ENCODE peak calls at places on chromosomes 2 and 18, in four cellular contexts. I, R, B and K are unnamed samples.

GRCh38 chr18:74511823-74512222 is 15.7 kb downstream of the CNDP2 start:
- DNase-seq in I (no peak), B (no peak), R (no peak), K (no peak)

GRCh38 chr2:2621855-2622254 is 290.8 kb upstream of the MYT1L start:
- DNase-seq in B (no peak), I (no peak), R (no peak), K (no peak)

GRCh38 chr2:9408641-9409151 is 14.6 kb downstream of the ITGB1BP1 start:
- DNase-seq in B (no peak), I (no peak), R (no peak), K (no peak)

GRCh38 chr18:69161383-69162028 is 239.2 kb upstream of the DOK6 start:
- DNase-seq in B (no peak), R (no peak), I (no peak), K (peak; percentile 60)

GRCh38 chr2:111161971-111162370 is 41.3 kb downstream of the BCL2L11 start:
- DNase-seq in I (no peak), R (no peak), B (peak; percentile 60), K (no peak)

GRCh38 chr2:26599387-26599786 is 41.8 kb downstream of the CIB4 start:
- DNase-seq in B (no peak), R (no peak), I (no peak), K (no peak)

GRCh38 chr2:103410221-103410620 is 648.4 kb downstream of the TMEM182 start:
- DNase-seq in R (no peak), I (no peak), B (no peak), K (no peak)

GRCh38 chr2:136116813-136117390 is 1.0 kb downstream of the CXCR4 start:
- DNase-seq in R (peak; percentile 29), I (no peak), B (peak; percentile 61), K (no peak)

GRCh38 chr2:223519471-223519870 is 82.7 kb downstream of the SCG2 start:
- DNase-seq in R (no peak), I (no peak), B (no peak), K (no peak)

GRCh38 chr2:231571810-231572209 is 20.9 kb upstream of the TEX44 start:
- DNase-seq in I (no peak), B (no peak), R (peak; percentile 43), K (no peak)

GRCh38 chr2:102337012-102337411 is 18.6 kb upstream of the IL18R1 start:
- DNase-seq in B (no peak), R (no peak), I (no peak), K (no peak)

GRCh38 chr2:168231609-168232241 is 15.7 kb downstream of the STK39 start:
- DNase-seq in B (no peak), R (no peak), I (no peak), K (no peak)

GRCh38 chr2:85998071-85998991 is 107.4 kb downstream of the POLR1A start:
- DNase-seq in R (no peak), I (no peak), B (no peak), K (no peak)

GRCh38 chr2:17475285-17475684 is 43.0 kb downstream of the RAD51AP2 start:
- DNase-seq in R (no peak), I (no peak), B (no peak), K (no peak)

GRCh38 chr2:148875387-148876051 is 492 bp downstream of the KIF5C start:
- DNase-seq in R (no peak), B (peak; percentile 68), I (no peak), K (no peak)

GRCh38 chr2:22355816-22356433 is 1029.1 kb upstream of the KLHL29 start:
- DNase-seq in I (peak; percentile 42), R (peak; percentile 86), B (peak; percentile 56), K (peak; percentile 33)

GRCh38 chr2:75094405-75094804 is 104.9 kb downstream of the TACR1 start:
- DNase-seq in R (no peak), B (no peak), I (no peak), K (no peak)

GRCh38 chr18:13446581-13447470 is 228.3 kb downstream of the LDLRAD4 start:
- DNase-seq in B (no peak), R (no peak), I (no peak), K (no peak)

GRCh38 chr2:178523596-178524134 is 43.4 kb downstream of the PLEKHA3 start:
- DNase-seq in I (peak; percentile 38), B (peak; percentile 4), R (no peak), K (no peak)

GRCh38 chr2:122191331-122191730 is 435.9 kb downstream of the TSN start:
- DNase-seq in B (peak; percentile 55), R (peak; percentile 73), I (peak; percentile 50), K (peak; percentile 41)

GRCh38 chr2:120661551-120661950 is 74.1 kb upstream of the GLI2 start:
- DNase-seq in B (no peak), R (peak; percentile 82), I (no peak), K (no peak)

GRCh38 chr2:38233231-38233983 is 143.7 kb downstream of the ATL2 start:
- DNase-seq in B (no peak), I (no peak), R (no peak), K (no peak)

GRCh38 chr2:61855178-61855523 is 1.3 kb upstream of the FAM161A start:
- DNase-seq in B (no peak), I (no peak), R (peak; percentile 26), K (peak; percentile 45)

GRCh38 chr2:127884436-127884835 is 1.3 kb downstream of the AMMECR1L start:
- DNase-seq in B (no peak), I (no peak), R (no peak), K (no peak)

GRCh38 chr2:205650450-205650849 is 31.9 kb upstream of the NRP2 start:
- DNase-seq in I (no peak), B (no peak), R (peak; percentile 15), K (no peak)

GRCh38 chr2:191178806-191179514 is 28.2 kb upstream of the STAT4 start:
- DNase-seq in R (no peak), B (no peak), I (no peak), K (no peak)

GRCh38 chr2:181411105-181411849 is 45.9 kb upstream of the ITGA4 start:
- DNase-seq in R (peak; percentile 64), I (no peak), B (no peak), K (no peak)

GRCh38 chr2:119219873-119220272 is 3.8 kb upstream of the STEAP3 start:
- DNase-seq in I (no peak), R (no peak), B (no peak), K (no peak)

GRCh38 chr2:32235315-32235714 is 29.4 kb downstream of the NLRC4 start:
- DNase-seq in R (no peak), I (no peak), B (no peak), K (no peak)

GRCh38 chr2:127641846-127642510 is 4.0 kb upstream of the GPR17 start:
- DNase-seq in I (no peak), B (no peak), R (no peak), K (no peak)

GRCh38 chr2:236070236-236070635 is 98.0 kb downstream of the GBX2 start:
- DNase-seq in R (no peak), I (no peak), B (no peak), K (no peak)

GRCh38 chr2:205769494-205769848 is 87.2 kb downstream of the NRP2 start:
- DNase-seq in I (no peak), B (no peak), R (no peak), K (no peak)

GRCh38 chr2:187453078-187453641 is 5.1 kb upstream of the CALCRL start:
- DNase-seq in R (no peak), I (peak; percentile 17), B (peak; percentile 6), K (no peak)

GRCh38 chr18:44651453-44651852 is 29.2 kb upstream of the SETBP1 start:
- DNase-seq in I (peak; percentile 14), B (no peak), R (no peak), K (no peak)

GRCh38 chr18:40976050-40976449 is 979.0 kb upstream of the PIK3C3 start:
- DNase-seq in R (no peak), I (no peak), B (no peak), K (no peak)

GRCh38 chr18:2921778-2922177 is 75.0 kb downstream of the EMILIN2 start:
- DNase-seq in R (no peak), B (no peak), I (no peak), K (no peak)

GRCh38 chr2:207044963-207045362 is 105.6 kb downstream of the CPO start:
- DNase-seq in I (no peak), B (no peak), R (no peak), K (peak; percentile 29)

GRCh38 chr2:207044380-207044779 is 105.1 kb downstream of the CPO start:
- DNase-seq in I (no peak), B (no peak), R (no peak), K (no peak)

GRCh38 chr2:207048421-207048820 is 109.1 kb downstream of the CPO start:
- DNase-seq in B (no peak), I (no peak), R (no peak), K (no peak)

GRCh38 chr2:207045531-207045930 is 106.2 kb downstream of the CPO start:
- DNase-seq in I (no peak), R (no peak), B (no peak), K (no peak)

DNA sequence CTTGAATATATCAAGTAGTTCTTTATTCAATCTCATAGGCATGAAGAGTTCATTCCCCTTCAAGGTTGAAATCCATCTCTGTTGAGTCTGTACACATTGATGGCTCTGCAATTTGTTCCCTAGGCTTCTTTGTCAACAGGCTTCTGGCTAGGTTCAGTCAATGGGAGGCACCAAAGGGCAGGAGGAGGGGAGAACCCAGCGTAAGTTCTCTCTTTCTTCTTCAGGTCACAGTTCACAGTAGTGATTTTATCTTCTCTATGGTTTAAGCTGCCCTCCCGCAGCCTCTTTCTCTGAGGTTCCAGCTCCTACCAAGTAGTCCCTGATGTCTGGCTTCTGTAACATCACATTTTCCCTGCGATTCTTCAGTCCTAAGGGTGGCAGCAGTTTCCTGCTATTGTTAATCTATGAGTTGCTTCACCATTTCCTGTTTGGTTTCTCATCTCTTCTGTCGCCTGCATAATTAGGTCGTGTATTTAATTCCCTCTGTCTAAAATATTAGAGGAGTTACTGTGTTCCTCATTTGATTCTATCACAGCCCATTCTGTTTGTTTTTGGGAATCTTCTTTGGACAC is 107.4 kb downstream of the CPO start:
- DNase-seq in I (no peak), B (no peak), R (no peak), K (no peak)
- TF ChIP-seq FOXJ3 in I (no peak), B (no peak), R (no peak), K (no peak)

DNA sequence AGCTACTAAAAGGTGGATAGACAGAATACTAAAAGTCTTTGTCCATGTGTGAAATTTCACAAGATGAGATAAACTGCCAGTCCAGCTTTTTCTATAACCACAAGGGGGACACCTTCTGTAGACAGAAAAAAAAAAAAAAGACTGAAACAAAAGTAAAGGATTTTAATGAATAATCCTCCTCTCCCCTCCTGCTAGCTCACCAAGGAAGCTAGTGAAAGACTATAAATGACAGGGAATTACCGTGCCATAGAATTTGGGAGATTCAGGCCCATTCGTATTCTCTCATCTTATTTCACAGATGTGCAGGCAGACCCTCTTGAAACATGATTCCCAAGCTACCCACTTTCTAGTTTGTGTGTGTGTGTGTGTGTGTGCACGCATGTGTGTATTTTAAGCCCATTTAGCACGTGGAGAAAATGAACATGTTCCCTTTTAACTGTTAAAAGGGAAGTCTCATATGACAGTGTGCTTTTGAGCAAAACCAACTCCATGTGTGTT is 36.3 kb upstream of the SLC8A1 start:
- DNase-seq in R (no peak), I (no peak), B (peak; percentile 32), K (peak; percentile 33)
- TF ChIP-seq FOXJ3 in R (no peak), I (no peak), B (no peak), K (no peak)

DNA sequence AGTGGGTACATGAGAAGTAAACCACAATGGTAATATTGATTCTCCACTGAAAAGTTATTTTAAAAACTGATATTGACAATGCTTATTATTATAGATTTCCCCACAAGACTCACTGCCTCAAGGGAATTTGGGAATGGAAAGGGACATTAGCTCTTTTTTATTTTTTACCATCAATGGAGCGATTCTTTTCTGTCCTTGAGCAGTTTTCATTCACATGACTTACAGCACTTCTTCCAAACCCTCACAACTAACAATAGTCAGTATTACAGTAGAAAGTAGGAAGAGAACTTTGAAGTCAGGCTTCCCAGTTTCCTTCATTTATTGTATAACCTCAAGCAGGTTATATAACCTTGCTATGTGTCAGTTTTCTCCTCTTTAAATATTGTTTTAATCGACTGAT is 4.3 kb upstream of the UNC80 start:
- DNase-seq in R (no peak), I (no peak), B (no peak), K (no peak)
- TF ChIP-seq FOXJ3 in R (no peak), I (no peak), B (no peak), K (no peak)

GRCh38 chr2:63589148-63589972 is 597 bp downstream of the MDH1 start:
- DNase-seq in B (peak; percentile 19), I (peak; percentile 22), R (peak; percentile 39), K (peak; percentile 27)
- TF ChIP-seq FOXJ3 in B (peak; percentile 22), I (no peak), R (no peak), K (no peak)